ENCODE peak calls at places on chromosomes 12 and 14, in seven cellular contexts. One of them, this sample, is unnamed.

GRCh38 chr12:110661337-110661972 is 27.5 kb downstream of the HVCN1 start:
- DNase-seq in uterus: no peak
- DNase-seq in CD8-positive, alpha-beta memory T cell: peak
- DNase-seq in right cardiac atrium: no peak
- DNase-seq in GM23248: no peak
- DNase-seq in heart right ventricle: no peak
- DNase-seq in IMR-90: no peak
- DNase-seq in this sample: no peak

GRCh38 chr12:111295176-111295575 is 73.7 kb downstream of the PHETA1 start:
- DNase-seq in uterus: no peak
- DNase-seq in CD8-positive, alpha-beta memory T cell: no peak
- DNase-seq in right cardiac atrium: no peak
- DNase-seq in GM23248: no peak
- DNase-seq in heart right ventricle: no peak
- DNase-seq in IMR-90: no peak
- DNase-seq in this sample: no peak

GRCh38 chr12:115946867-115947695 is 330.4 kb downstream of the MED13L start:
- DNase-seq in uterus: no peak
- DNase-seq in CD8-positive, alpha-beta memory T cell: no peak
- DNase-seq in right cardiac atrium: no peak
- DNase-seq in GM23248: peak
- DNase-seq in heart right ventricle: no peak
- DNase-seq in IMR-90: peak
- DNase-seq in this sample: no peak

GRCh38 chr12:126926023-126926600 is 1340.9 kb upstream of the TMEM132C start:
- DNase-seq in uterus: no peak
- DNase-seq in CD8-positive, alpha-beta memory T cell: no peak
- DNase-seq in right cardiac atrium: no peak
- DNase-seq in GM23248: peak
- DNase-seq in heart right ventricle: no peak
- DNase-seq in IMR-90: no peak
- DNase-seq in this sample: no peak

GRCh38 chr12:19967486-19967885 is 400.9 kb upstream of the PDE3A start:
- DNase-seq in uterus: no peak
- DNase-seq in CD8-positive, alpha-beta memory T cell: no peak
- DNase-seq in right cardiac atrium: no peak
- DNase-seq in GM23248: peak
- DNase-seq in heart right ventricle: no peak
- DNase-seq in IMR-90: peak
- DNase-seq in this sample: peak

GRCh38 chr12:127054531-127054930 is 1212.4 kb upstream of the TMEM132C start:
- DNase-seq in uterus: no peak
- DNase-seq in CD8-positive, alpha-beta memory T cell: no peak
- DNase-seq in right cardiac atrium: no peak
- DNase-seq in GM23248: peak
- DNase-seq in heart right ventricle: no peak
- DNase-seq in IMR-90: no peak
- DNase-seq in this sample: no peak

GRCh38 chr12:56999456-56999855 is 6.9 kb downstream of the ZBTB39 start:
- DNase-seq in uterus: no peak
- DNase-seq in CD8-positive, alpha-beta memory T cell: no peak
- DNase-seq in right cardiac atrium: no peak
- DNase-seq in GM23248: peak
- DNase-seq in heart right ventricle: no peak
- DNase-seq in IMR-90: no peak
- DNase-seq in this sample: no peak

GRCh38 chr14:52494444-52494843 is 57.9 kb downstream of the TXNDC16 start:
- DNase-seq in uterus: no peak
- DNase-seq in CD8-positive, alpha-beta memory T cell: no peak
- DNase-seq in right cardiac atrium: no peak
- DNase-seq in GM23248: peak
- DNase-seq in heart right ventricle: no peak
- DNase-seq in IMR-90: no peak
- DNase-seq in this sample: no peak

GRCh38 chr14:50620341-50620740 is 47.8 kb downstream of the SAV1 start:
- DNase-seq in uterus: no peak
- DNase-seq in CD8-positive, alpha-beta memory T cell: no peak
- DNase-seq in right cardiac atrium: no peak
- DNase-seq in GM23248: no peak
- DNase-seq in heart right ventricle: no peak
- DNase-seq in IMR-90: peak
- DNase-seq in this sample: no peak

GRCh38 chr12:63968685-63969084 is 124.2 kb downstream of the SRGAP1 start:
- DNase-seq in uterus: no peak
- DNase-seq in CD8-positive, alpha-beta memory T cell: no peak
- DNase-seq in right cardiac atrium: no peak
- DNase-seq in GM23248: no peak
- DNase-seq in heart right ventricle: no peak
- DNase-seq in IMR-90: no peak
- DNase-seq in this sample: no peak

GRCh38 chr12:119036878-119037493 is 55.6 kb downstream of the SRRM4 start:
- DNase-seq in uterus: no peak
- DNase-seq in CD8-positive, alpha-beta memory T cell: no peak
- DNase-seq in right cardiac atrium: no peak
- DNase-seq in GM23248: peak
- DNase-seq in heart right ventricle: no peak
- DNase-seq in IMR-90: no peak
- DNase-seq in this sample: no peak

GRCh38 chr12:22765731-22766130 is 140.8 kb downstream of the ETNK1 start:
- DNase-seq in uterus: no peak
- DNase-seq in CD8-positive, alpha-beta memory T cell: no peak
- DNase-seq in right cardiac atrium: no peak
- DNase-seq in GM23248: no peak
- DNase-seq in heart right ventricle: no peak
- DNase-seq in IMR-90: no peak
- DNase-seq in this sample: no peak

GRCh38 chr12:109098142-109098652 is 800 bp downstream of the UNG start:
- DNase-seq in uterus: no peak
- DNase-seq in CD8-positive, alpha-beta memory T cell: no peak
- DNase-seq in right cardiac atrium: peak
- DNase-seq in GM23248: peak
- DNase-seq in heart right ventricle: peak
- DNase-seq in IMR-90: peak
- DNase-seq in this sample: no peak

GRCh38 chr12:90085491-90086274 is 377.0 kb upstream of the ATP2B1 start:
- DNase-seq in uterus: no peak
- DNase-seq in CD8-positive, alpha-beta memory T cell: no peak
- DNase-seq in right cardiac atrium: no peak
- DNase-seq in GM23248: peak
- DNase-seq in heart right ventricle: no peak
- DNase-seq in IMR-90: peak
- DNase-seq in this sample: peak
- H3K27ac ChIP-seq in uterus: no peak
- H3K27ac ChIP-seq in CD8-positive, alpha-beta memory T cell: no peak
- H3K27ac ChIP-seq in right cardiac atrium: no peak
- H3K27ac ChIP-seq in GM23248: no peak
- H3K27ac ChIP-seq in heart right ventricle: no peak
- H3K27ac ChIP-seq in IMR-90: peak
- H3K27ac ChIP-seq in this sample: peak

GRCh38 chr14:75229576-75229922 is 49.1 kb upstream of the FOS start:
- DNase-seq in uterus: no peak
- DNase-seq in CD8-positive, alpha-beta memory T cell: no peak
- DNase-seq in right cardiac atrium: no peak
- DNase-seq in GM23248: no peak
- DNase-seq in heart right ventricle: no peak
- DNase-seq in IMR-90: no peak
- DNase-seq in this sample: no peak
- H3K27ac ChIP-seq in uterus: no peak
- H3K27ac ChIP-seq in CD8-positive, alpha-beta memory T cell: no peak
- H3K27ac ChIP-seq in right cardiac atrium: no peak
- H3K27ac ChIP-seq in GM23248: no peak
- H3K27ac ChIP-seq in heart right ventricle: no peak
- H3K27ac ChIP-seq in IMR-90: no peak
- H3K27ac ChIP-seq in this sample: no peak

GRCh38 chr14:68594737-68595380 is 198.0 kb downstream of the ZFP36L1 start:
- DNase-seq in uterus: no peak
- DNase-seq in CD8-positive, alpha-beta memory T cell: no peak
- DNase-seq in right cardiac atrium: no peak
- DNase-seq in GM23248: no peak
- DNase-seq in heart right ventricle: no peak
- DNase-seq in IMR-90: no peak
- DNase-seq in this sample: no peak

GRCh38 chr14:68596211-68596610 is 196.7 kb downstream of the ZFP36L1 start:
- DNase-seq in uterus: no peak
- DNase-seq in CD8-positive, alpha-beta memory T cell: no peak
- DNase-seq in right cardiac atrium: no peak
- DNase-seq in GM23248: no peak
- DNase-seq in heart right ventricle: no peak
- DNase-seq in IMR-90: no peak
- DNase-seq in this sample: no peak

GRCh38 chr14:68591786-68592185 is 201.1 kb downstream of the ZFP36L1 start:
- DNase-seq in uterus: no peak
- DNase-seq in CD8-positive, alpha-beta memory T cell: no peak
- DNase-seq in right cardiac atrium: no peak
- DNase-seq in GM23248: no peak
- DNase-seq in heart right ventricle: no peak
- DNase-seq in IMR-90: no peak
- DNase-seq in this sample: no peak

GRCh38 chr14:68592948-68593347 is 199.9 kb downstream of the ZFP36L1 start:
- DNase-seq in uterus: no peak
- DNase-seq in CD8-positive, alpha-beta memory T cell: no peak
- DNase-seq in right cardiac atrium: no peak
- DNase-seq in GM23248: no peak
- DNase-seq in heart right ventricle: no peak
- DNase-seq in IMR-90: no peak
- DNase-seq in this sample: no peak

DNA sequence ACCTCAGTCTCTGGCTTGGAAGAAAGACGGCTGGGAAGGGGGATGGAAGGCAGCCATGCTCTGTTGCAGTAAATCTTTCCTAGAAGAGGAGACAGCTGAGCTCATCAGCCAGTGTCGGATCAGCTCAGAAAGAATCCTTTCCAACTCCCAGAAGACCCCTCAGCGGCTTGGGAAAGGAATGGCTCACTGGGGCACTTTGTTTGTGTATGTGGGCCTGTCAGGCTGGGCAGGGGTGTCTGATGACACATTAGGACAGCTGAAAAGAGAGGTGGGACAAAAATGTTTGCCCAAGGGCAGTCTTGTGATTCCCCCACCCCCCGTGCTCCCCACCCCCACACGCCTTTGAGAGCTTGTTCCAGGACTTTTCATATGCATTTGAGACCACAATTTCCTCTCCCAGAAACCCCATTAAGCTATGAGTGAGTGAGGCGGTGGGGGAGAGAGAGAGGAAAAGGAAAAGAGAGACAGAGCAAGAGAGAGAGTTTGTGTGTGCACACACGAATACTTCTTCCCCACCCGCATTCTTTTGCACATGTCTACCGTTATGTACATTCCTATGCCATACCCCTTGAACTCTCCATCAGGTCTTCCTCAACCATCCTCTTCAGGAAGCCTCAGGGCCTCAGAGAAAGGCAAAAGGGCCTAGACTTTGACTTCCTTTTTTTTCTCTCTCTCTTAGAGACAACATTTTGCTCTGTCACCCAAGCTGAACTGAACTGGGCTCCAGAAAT is 198.9 kb downstream of the ZFP36L1 start:
- DNase-seq in uterus: peak
- DNase-seq in CD8-positive, alpha-beta memory T cell: no peak
- DNase-seq in right cardiac atrium: no peak
- DNase-seq in GM23248: no peak
- DNase-seq in heart right ventricle: no peak
- DNase-seq in IMR-90: peak
- DNase-seq in this sample: no peak
- H3K27ac ChIP-seq in uterus: peak
- H3K27ac ChIP-seq in CD8-positive, alpha-beta memory T cell: no peak
- H3K27ac ChIP-seq in right cardiac atrium: no peak
- H3K27ac ChIP-seq in GM23248: no peak
- H3K27ac ChIP-seq in heart right ventricle: no peak
- H3K27ac ChIP-seq in IMR-90: peak
- H3K27ac ChIP-seq in this sample: peak

DNA sequence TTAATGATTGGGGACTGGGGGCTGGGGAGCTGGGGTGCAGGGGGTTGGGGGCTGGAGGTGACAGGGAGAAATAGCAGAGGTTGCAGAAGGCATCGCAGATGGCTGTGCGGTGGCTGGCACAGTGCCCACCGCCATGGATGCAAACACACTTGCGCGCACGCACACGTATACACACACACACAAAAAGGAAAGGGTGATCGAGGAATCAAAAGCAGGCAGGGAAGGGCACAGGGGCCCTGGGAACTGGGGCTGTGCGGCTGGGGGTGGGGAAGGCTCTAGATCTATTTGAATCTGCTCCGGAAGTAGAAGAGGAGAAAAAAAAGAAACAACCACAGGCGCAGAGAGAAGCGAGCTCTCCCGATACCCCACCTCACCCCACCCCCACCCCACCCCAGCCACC is 39.4 kb downstream of the ZFHX2 start:
- DNase-seq in uterus: no peak
- DNase-seq in CD8-positive, alpha-beta memory T cell: no peak
- DNase-seq in right cardiac atrium: no peak
- DNase-seq in GM23248: peak
- DNase-seq in heart right ventricle: no peak
- DNase-seq in IMR-90: no peak
- DNase-seq in this sample: no peak
- H3K27ac ChIP-seq in uterus: no peak
- H3K27ac ChIP-seq in CD8-positive, alpha-beta memory T cell: no peak
- H3K27ac ChIP-seq in right cardiac atrium: no peak
- H3K27ac ChIP-seq in GM23248: no peak
- H3K27ac ChIP-seq in heart right ventricle: no peak
- H3K27ac ChIP-seq in IMR-90: no peak
- H3K27ac ChIP-seq in this sample: no peak

GRCh38 chr14:103196716-103197115 is 73.5 kb downstream of the TNFAIP2 start:
- DNase-seq in uterus: no peak
- DNase-seq in CD8-positive, alpha-beta memory T cell: no peak
- DNase-seq in right cardiac atrium: no peak
- DNase-seq in GM23248: no peak
- DNase-seq in heart right ventricle: no peak
- DNase-seq in IMR-90: no peak
- DNase-seq in this sample: no peak

GRCh38 chr14:103195828-103196615 is 72.8 kb downstream of the TNFAIP2 start:
- DNase-seq in uterus: no peak
- DNase-seq in CD8-positive, alpha-beta memory T cell: no peak
- DNase-seq in right cardiac atrium: no peak
- DNase-seq in GM23248: no peak
- DNase-seq in heart right ventricle: no peak
- DNase-seq in IMR-90: no peak
- DNase-seq in this sample: no peak

GRCh38 chr14:103201801-103202200 is 78.5 kb downstream of the TNFAIP2 start:
- DNase-seq in uterus: peak
- DNase-seq in CD8-positive, alpha-beta memory T cell: no peak
- DNase-seq in right cardiac atrium: no peak
- DNase-seq in GM23248: peak
- DNase-seq in heart right ventricle: no peak
- DNase-seq in IMR-90: no peak
- DNase-seq in this sample: no peak

GRCh38 chr14:103199141-103199540 is 75.9 kb downstream of the TNFAIP2 start:
- DNase-seq in uterus: peak
- DNase-seq in CD8-positive, alpha-beta memory T cell: no peak
- DNase-seq in right cardiac atrium: no peak
- DNase-seq in GM23248: peak
- DNase-seq in heart right ventricle: no peak
- DNase-seq in IMR-90: peak
- DNase-seq in this sample: peak

GRCh38 chr14:103198429-103199140 is 75.3 kb downstream of the TNFAIP2 start:
- DNase-seq in uterus: peak
- DNase-seq in CD8-positive, alpha-beta memory T cell: no peak
- DNase-seq in right cardiac atrium: no peak
- DNase-seq in GM23248: peak
- DNase-seq in heart right ventricle: no peak
- DNase-seq in IMR-90: peak
- DNase-seq in this sample: peak
- H3K27ac ChIP-seq in uterus: peak
- H3K27ac ChIP-seq in CD8-positive, alpha-beta memory T cell: no peak
- H3K27ac ChIP-seq in right cardiac atrium: peak
- H3K27ac ChIP-seq in GM23248: peak
- H3K27ac ChIP-seq in heart right ventricle: no peak
- H3K27ac ChIP-seq in IMR-90: peak
- H3K27ac ChIP-seq in this sample: peak

GRCh38 chr12:85835810-85836715 is at the start of gene RASSF9:
- DNase-seq in uterus: peak
- DNase-seq in CD8-positive, alpha-beta memory T cell: no peak
- DNase-seq in right cardiac atrium: peak
- DNase-seq in GM23248: peak
- DNase-seq in heart right ventricle: peak
- DNase-seq in IMR-90: peak
- DNase-seq in this sample: peak
- H3K27ac ChIP-seq in uterus: peak
- H3K27ac ChIP-seq in CD8-positive, alpha-beta memory T cell: no peak
- H3K27ac ChIP-seq in right cardiac atrium: peak
- H3K27ac ChIP-seq in GM23248: peak
- H3K27ac ChIP-seq in heart right ventricle: peak
- H3K27ac ChIP-seq in IMR-90: no peak
- H3K27ac ChIP-seq in this sample: no peak